ENCODE peak calls at places on chromosome 5, in four cellular contexts. One of them, this sample, is unnamed.

GRCh38 chr5:93587919-93588585 is 5.0 kb downstream of the NR2F1 start:
- DNase-seq in adipocyte: no peak
- DNase-seq in amygdala: no peak
- DNase-seq in posterior vena cava: no peak
- DNase-seq in this sample: no peak

GRCh38 chr5:33367396-33367795 is 73.4 kb upstream of the TARS1 start:
- DNase-seq in adipocyte: no peak
- DNase-seq in amygdala: no peak
- DNase-seq in posterior vena cava: no peak
- DNase-seq in this sample: no peak

GRCh38 chr5:74296685-74297084 is 343.8 kb downstream of the ENC1 start:
- DNase-seq in adipocyte: peak
- DNase-seq in amygdala: no peak
- DNase-seq in posterior vena cava: no peak
- DNase-seq in this sample: no peak

GRCh38 chr5:147939431-147940114 is 33.2 kb upstream of the C5orf46 start:
- DNase-seq in adipocyte: peak
- DNase-seq in amygdala: no peak
- DNase-seq in posterior vena cava: no peak
- DNase-seq in this sample: peak

GRCh38 chr5:15992918-15993317 is 186.7 kb downstream of the MARCHF11 start:
- DNase-seq in adipocyte: peak
- DNase-seq in amygdala: no peak
- DNase-seq in posterior vena cava: no peak
- DNase-seq in this sample: peak

GRCh38 chr5:174945853-174946252 is 221.5 kb downstream of the MSX2 start:
- DNase-seq in adipocyte: no peak
- DNase-seq in amygdala: no peak
- DNase-seq in posterior vena cava: no peak
- DNase-seq in this sample: no peak

GRCh38 chr5:42840279-42840678 is 28.6 kb upstream of the SELENOP start:
- DNase-seq in adipocyte: peak
- DNase-seq in amygdala: no peak
- DNase-seq in posterior vena cava: peak
- DNase-seq in this sample: peak

GRCh38 chr5:98997000-98997399 is 68.2 kb upstream of the CHD1 start:
- DNase-seq in adipocyte: no peak
- DNase-seq in amygdala: no peak
- DNase-seq in posterior vena cava: no peak
- DNase-seq in this sample: peak

GRCh38 chr5:4043135-4043534 is 447.5 kb downstream of the IRX1 start:
- DNase-seq in adipocyte: no peak
- DNase-seq in amygdala: no peak
- DNase-seq in posterior vena cava: no peak
- DNase-seq in this sample: no peak

GRCh38 chr5:171953860-171954701 is 52.4 kb downstream of the FBXW11 start:
- DNase-seq in adipocyte: peak
- DNase-seq in amygdala: no peak
- DNase-seq in posterior vena cava: no peak
- DNase-seq in this sample: peak

GRCh38 chr5:110726249-110727024 is at the start of gene TMEM232:
- DNase-seq in adipocyte: peak
- DNase-seq in amygdala: peak
- DNase-seq in posterior vena cava: peak
- DNase-seq in this sample: no peak

GRCh38 chr5:1540831-1541661 is 17.3 kb upstream of the LPCAT1 start:
- DNase-seq in adipocyte: no peak
- DNase-seq in amygdala: no peak
- DNase-seq in posterior vena cava: no peak
- DNase-seq in this sample: no peak

GRCh38 chr5:119706049-119706448 is 76.7 kb downstream of the FAM170A start:
- DNase-seq in adipocyte: no peak
- DNase-seq in amygdala: no peak
- DNase-seq in posterior vena cava: no peak
- DNase-seq in this sample: no peak

GRCh38 chr5:4640793-4641192 is 499.3 kb upstream of the ADAMTS16 start:
- DNase-seq in adipocyte: no peak
- DNase-seq in amygdala: no peak
- DNase-seq in posterior vena cava: no peak
- DNase-seq in this sample: peak

GRCh38 chr5:136054133-136054996 is 25.6 kb downstream of the TGFBI start:
- DNase-seq in adipocyte: peak
- DNase-seq in amygdala: no peak
- DNase-seq in posterior vena cava: no peak
- DNase-seq in this sample: peak

GRCh38 chr5:78644129-78644528 is 4.4 kb downstream of the LHFPL2 start:
- DNase-seq in adipocyte: no peak
- DNase-seq in amygdala: no peak
- DNase-seq in posterior vena cava: no peak
- DNase-seq in this sample: no peak

GRCh38 chr5:65762234-65762633 is 40.2 kb downstream of the NLN start:
- DNase-seq in adipocyte: no peak
- DNase-seq in amygdala: no peak
- DNase-seq in posterior vena cava: no peak
- DNase-seq in this sample: peak

GRCh38 chr5:17314907-17315471 is 97.6 kb downstream of the BASP1 start:
- DNase-seq in adipocyte: peak
- DNase-seq in amygdala: no peak
- DNase-seq in posterior vena cava: no peak
- DNase-seq in this sample: peak

GRCh38 chr5:143938230-143938629 is 126.3 kb downstream of the HMHB1 start:
- DNase-seq in adipocyte: peak
- DNase-seq in amygdala: no peak
- DNase-seq in posterior vena cava: no peak
- DNase-seq in this sample: peak

GRCh38 chr5:52943285-52943684 is 45.9 kb upstream of the ITGA2 start:
- DNase-seq in adipocyte: no peak
- DNase-seq in amygdala: no peak
- DNase-seq in posterior vena cava: no peak
- DNase-seq in this sample: peak

GRCh38 chr5:38465702-38466443 is 90.6 kb downstream of the LIFR start:
- DNase-seq in adipocyte: no peak
- DNase-seq in amygdala: no peak
- DNase-seq in posterior vena cava: no peak
- DNase-seq in this sample: no peak

GRCh38 chr5:128644863-128645262 is 106.8 kb upstream of the FBN2 start:
- DNase-seq in adipocyte: peak
- DNase-seq in amygdala: no peak
- DNase-seq in posterior vena cava: no peak
- DNase-seq in this sample: peak